ENCODE peak calls at places on chromosomes 11 and 22, in nine cellular contexts. V, Z, T, I, P, O, H, A and D are unnamed samples.

GRCh38 chr11:44629732-44630345 is 64.4 kb downstream of the CD82 start:
- DNase-seq in V (no peak), Z (no peak), T (no peak), I (no peak), P (peak; percentile 6), O (no peak), H (no peak), A (no peak), D (no peak)

GRCh38 chr11:2898366-2899079 is 12.9 kb upstream of the CDKN1C start:
- DNase-seq in V (peak; percentile 90), Z (no peak), T (no peak), I (no peak), P (no peak), O (peak; percentile 72), H (peak; percentile 95), A (no peak), D (peak; percentile 63)

GRCh38 chr11:95084509-95084908 is 5.1 kb upstream of the ENDOD1 start:
- DNase-seq in V (peak; percentile 79), Z (no peak), T (no peak), I (no peak), P (no peak), O (no peak), H (peak; percentile 64), A (no peak), D (no peak)

GRCh38 chr22:26399288-26399687 is 29.8 kb upstream of the ASPHD2 start:
- DNase-seq in V (no peak), Z (no peak), T (no peak), I (no peak), P (no peak), O (no peak), H (no peak), A (no peak), D (no peak)

GRCh38 chr11:91664521-91664920 is 560.1 kb upstream of the FAT3 start:
- DNase-seq in V (no peak), Z (no peak), T (no peak), I (no peak), P (no peak), O (no peak), H (no peak), A (peak; percentile 3), D (no peak)

GRCh38 chr11:129374081-129374992 is 1.3 kb upstream of the BARX2 start:
- DNase-seq in V (no peak), Z (no peak), T (no peak), I (peak; percentile 56), P (peak; percentile 32), O (no peak), H (peak; percentile 20), A (peak; percentile 58), D (peak; percentile 14)

GRCh38 chr11:2655834-2656622 is 43.8 kb downstream of the KCNQ1OT1 start:
- DNase-seq in V (peak; percentile 89), Z (no peak), T (no peak), I (no peak), P (no peak), O (no peak), H (no peak), A (no peak), D (no peak)

GRCh38 chr11:119683783-119684182 is 45.2 kb downstream of the NECTIN1 start:
- DNase-seq in V (no peak), Z (no peak), T (no peak), I (no peak), P (no peak), O (no peak), H (no peak), A (peak; percentile 33), D (no peak)

GRCh38 chr22:38850941-38851849 is 7.4 kb upstream of the NPTXR start:
- DNase-seq in V (peak; percentile 82), Z (no peak), T (no peak), I (no peak), P (no peak), O (no peak), H (peak; percentile 86), A (no peak), D (no peak)

GRCh38 chr11:27722945-27723344 is 22.7 kb upstream of the BDNF start:
- DNase-seq in V (peak; percentile 19), Z (no peak), T (no peak), I (no peak), P (no peak), O (no peak), H (peak; percentile 18), A (peak; percentile 55), D (no peak)

GRCh38 chr11:86990520-86990919 is 35.3 kb upstream of the FZD4 start:
- DNase-seq in V (peak; percentile 86), Z (no peak), T (no peak), I (peak; percentile 70), P (no peak), O (no peak), H (peak; percentile 55), A (peak; percentile 25), D (no peak)

GRCh38 chr11:24623121-24623520 is 126.3 kb downstream of the LUZP2 start:
- DNase-seq in V (peak; percentile 35), Z (no peak), T (no peak), I (no peak), P (no peak), O (no peak), H (no peak), A (no peak), D (no peak)

GRCh38 chr11:132177106-132177505 is 806.7 kb downstream of the NTM start:
- DNase-seq in V (peak; percentile 57), Z (peak; percentile 23), T (peak; percentile 2), I (peak; percentile 43), P (no peak), O (no peak), H (peak; percentile 73), A (peak; percentile 67), D (no peak)

GRCh38 chr11:121741954-121742361 is 289.2 kb upstream of the SORL1-AS1 start:
- DNase-seq in V (peak; percentile 61), Z (no peak), T (no peak), I (no peak), P (no peak), O (peak; percentile 79), H (peak; percentile 49), A (no peak), D (peak; percentile 48)

GRCh38 chr22:40857309-40857851 is 432 bp downstream of the XPNPEP3 start:
- DNase-seq in V (no peak), Z (no peak), T (no peak), I (no peak), P (no peak), O (no peak), H (no peak), A (no peak), D (no peak)

GRCh38 chr11:18770479-18771125 is 21.0 kb downstream of the PTPN5 start:
- DNase-seq in V (no peak), Z (no peak), T (no peak), I (no peak), P (no peak), O (no peak), H (no peak), A (no peak), D (no peak)

GRCh38 chr22:47125603-47126002 is 363.2 kb downstream of the TBC1D22A start:
- DNase-seq in V (no peak), Z (no peak), T (peak; percentile 34), I (peak; percentile 28), P (no peak), O (no peak), H (peak; percentile 26), A (no peak), D (no peak)
- TF ChIP-seq CTCF in V (no peak), Z (peak; percentile 22), T (peak; percentile 61), I (no peak), P (no peak), O (no peak), H (no peak), A (peak; percentile 9), D (no peak)

GRCh38 chr11:118485273-118485672 is 42.0 kb upstream of the TTC36 start:
- DNase-seq in V (no peak), Z (no peak), T (no peak), I (no peak), P (no peak), O (no peak), H (no peak), A (no peak), D (no peak)
- TF ChIP-seq CTCF in V (no peak), Z (peak; percentile 33), T (peak; percentile 67), I (no peak), P (no peak), O (no peak), H (peak; percentile 6), A (no peak), D (no peak)

GRCh38 chr11:116249561-116249960 is 523.2 kb downstream of the BUD13 start:
- DNase-seq in V (no peak), Z (no peak), T (no peak), I (peak; percentile 22), P (no peak), O (no peak), H (no peak), A (no peak), D (no peak)
- TF ChIP-seq CTCF in V (no peak), Z (peak; percentile 30), T (peak; percentile 48), I (peak; percentile 33), P (no peak), O (no peak), H (no peak), A (no peak), D (no peak)

GRCh38 chr11:31797227-31798056 is 13.7 kb downstream of the PAX6 start:
- DNase-seq in V (no peak), Z (no peak), T (no peak), I (no peak), P (peak; percentile 21), O (no peak), H (no peak), A (peak; percentile 60), D (no peak)

GRCh38 chr11:31794546-31794945 is 16.6 kb downstream of the PAX6 start:
- DNase-seq in V (no peak), Z (no peak), T (no peak), I (no peak), P (no peak), O (no peak), H (no peak), A (peak; percentile 8), D (no peak)

GRCh38 chr11:31798057-31799035 is 12.8 kb downstream of the PAX6 start:
- DNase-seq in V (no peak), Z (no peak), T (no peak), I (no peak), P (peak; percentile 77), O (no peak), H (no peak), A (peak; percentile 94), D (no peak)

GRCh38 chr11:31796523-31797226 is 14.4 kb downstream of the PAX6 start:
- DNase-seq in V (no peak), Z (no peak), T (no peak), I (no peak), P (peak; percentile 11), O (no peak), H (no peak), A (peak; percentile 53), D (no peak)

DNA sequence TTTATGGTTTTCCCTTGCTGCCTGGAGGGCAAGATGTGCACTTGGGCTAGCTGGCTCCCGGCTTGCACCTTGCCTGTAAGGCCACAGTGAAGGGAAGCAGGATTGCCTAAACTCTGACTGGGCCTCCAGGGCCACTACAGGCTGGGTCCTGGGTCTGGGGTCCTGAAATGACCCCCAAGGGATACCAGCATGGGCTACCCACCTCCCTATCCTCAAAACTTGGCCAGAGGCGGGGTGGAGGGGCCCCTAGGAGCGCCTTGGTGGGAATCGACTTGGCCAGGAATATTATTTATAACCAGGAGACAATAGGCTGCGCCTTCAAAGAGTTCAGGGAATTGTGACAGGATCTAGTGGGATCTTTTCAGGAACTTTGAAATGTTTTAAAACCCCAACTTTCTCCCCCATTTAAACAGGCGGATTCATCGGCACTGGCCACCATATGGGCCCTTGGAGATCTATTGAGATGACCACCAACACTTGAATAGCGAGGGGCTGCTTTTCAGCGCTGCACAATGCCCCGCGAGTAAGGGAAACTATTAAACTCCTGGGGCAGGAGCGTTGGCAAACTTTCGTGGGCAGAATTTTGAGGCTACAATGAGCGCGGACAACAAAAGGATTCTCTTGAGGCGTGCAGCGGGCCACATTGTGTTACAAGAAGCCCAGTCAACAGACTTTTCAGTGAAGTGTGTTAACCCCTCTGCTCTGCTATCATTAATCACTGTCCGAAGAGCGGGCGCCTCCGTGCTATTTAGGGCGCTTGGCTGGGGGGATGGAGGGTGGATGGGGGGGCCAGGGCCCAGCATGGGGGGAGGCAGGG is 15.2 kb downstream of the PAX6 start:
- DNase-seq in V (no peak), Z (no peak), T (no peak), I (no peak), P (peak; percentile 6), O (no peak), H (no peak), A (peak; percentile 77), D (no peak)
- TF ChIP-seq CTCF in V (no peak), Z (no peak), T (no peak), I (no peak), P (no peak), O (no peak), H (no peak), A (no peak), D (no peak)